ENCODE peak calls at places on chromosome 12, in four cellular contexts. B is SK-N-SH, X is HepG2, E is GM12878. Z is an unnamed sample.
A peak's percentile ranks its signal among the peaks of the same experiment; 100 is the strongest.

GRCh38 chr12:131105736-131106356 is 152.1 kb downstream of the ADGRD1 start:
- DNase-seq in B (no peak), E (no peak), X (no peak), Z (no peak)

GRCh38 chr12:103858953-103859601 is 18.0 kb upstream of the NT5DC3 start:
- DNase-seq in E (no peak), B (no peak), X (peak; percentile 67), Z (no peak)

GRCh38 chr12:122983789-122984515 is 3.5 kb downstream of the ARL6IP4 start:
- DNase-seq in E (no peak), B (no peak), X (peak; percentile 41), Z (no peak)

GRCh38 chr12:124026755-124027745 is 54.0 kb downstream of the ZNF664 start:
- DNase-seq in X (no peak), E (no peak), B (no peak), Z (peak; percentile 21)

GRCh38 chr12:49227701-49228100 is 37.2 kb upstream of the TUBA1C start:
- DNase-seq in E (no peak), B (no peak), X (no peak), Z (no peak)

GRCh38 chr12:120290541-120291312 is 976 bp downstream of the RNU4-2 start:
- DNase-seq in E (no peak), X (peak; percentile 35), B (no peak), Z (peak; percentile 29)

GRCh38 chr12:114316076-114316475 is 89.9 kb downstream of the TBX5 start:
- DNase-seq in E (no peak), B (no peak), X (no peak), Z (no peak)

GRCh38 chr12:94789510-94790225 is 139.3 kb upstream of the TMCC3 start:
- DNase-seq in X (no peak), B (peak; percentile 49), E (no peak), Z (no peak)

GRCh38 chr12:125145196-125145595 is 80.0 kb downstream of the AACS start:
- DNase-seq in X (no peak), B (no peak), E (no peak), Z (no peak)

GRCh38 chr12:113425960-113426453 is 3.8 kb downstream of the SDSL start:
- DNase-seq in X (no peak), E (peak; percentile 25), B (no peak), Z (no peak)

GRCh38 chr12:6613776-6614512 is 6.8 kb upstream of the CHD4 start:
- DNase-seq in E (no peak), X (peak; percentile 97), B (peak; percentile 88), Z (peak; percentile 82)

GRCh38 chr12:124294686-124295315 is at the start of gene RFLNA:
- DNase-seq in X (no peak), B (peak; percentile 78), E (no peak), Z (no peak)

GRCh38 chr12:112168561-112168971 is 43.2 kb downstream of the TRAFD1 start:
- DNase-seq in X (no peak), B (no peak), E (no peak), Z (no peak)

GRCh38 chr12:92505373-92506340 is 197.1 kb upstream of the PLEKHG7 start:
- DNase-seq in B (peak; percentile 3), E (peak; percentile 86), X (no peak), Z (peak; percentile 11)

GRCh38 chr12:3293013-3293412 is 198.0 kb upstream of the PRMT8 start:
- DNase-seq in E (no peak), B (no peak), X (no peak), Z (no peak)

GRCh38 chr12:45768194-45768593 is 38.7 kb downstream of the ARID2 start:
- DNase-seq in B (no peak), X (no peak), E (no peak), Z (no peak)

GRCh38 chr12:78009031-78009430 is 178.3 kb downstream of the NAV3 start:
- DNase-seq in B (no peak), E (no peak), X (no peak), Z (no peak)

GRCh38 chr12:130966443-130967030 is 12.8 kb downstream of the ADGRD1 start:
- DNase-seq in E (no peak), B (no peak), X (no peak), Z (no peak)

GRCh38 chr12:46701356-46701755 is 124.4 kb downstream of the SLC38A4 start:
- DNase-seq in B (no peak), E (no peak), X (no peak), Z (no peak)

GRCh38 chr12:84136862-84137367 is 775.7 kb downstream of the SLC6A15 start:
- DNase-seq in B (peak; percentile 44), X (no peak), E (no peak), Z (no peak)

GRCh38 chr12:39873065-39873464 is 232.8 kb downstream of the SLC2A13 start:
- DNase-seq in E (no peak), X (no peak), B (no peak), Z (no peak)

GRCh38 chr12:47949441-47950341 is 13.7 kb upstream of the TMEM106C start:
- DNase-seq in E (no peak), X (peak; percentile 76), B (peak; percentile 90), Z (peak; percentile 86)

GRCh38 chr12:12927211-12928079 is 24.5 kb downstream of the GPRC5D start:
- DNase-seq in X (peak; percentile 95), B (peak; percentile 66), E (peak; percentile 28), Z (peak; percentile 84)

GRCh38 chr12:57131896-57132744 is 3.8 kb downstream of the LRP1 start:
- DNase-seq in B (peak; percentile 55), E (no peak), X (no peak), Z (no peak)

GRCh38 chr12:143964-144649 is 69.8 kb downstream of the SLC6A12 start:
- DNase-seq in E (no peak), X (peak; percentile 62), B (no peak), Z (no peak)

GRCh38 chr12:89414322-89414721 is 62.0 kb upstream of the DUSP6 start:
- DNase-seq in B (no peak), E (no peak), X (no peak), Z (no peak)

GRCh38 chr12:130491421-130492357 is 154.0 kb downstream of the PIWIL1 start:
- DNase-seq in X (no peak), E (no peak), B (no peak), Z (no peak)

GRCh38 chr12:62731378-62731710 is 203.6 kb downstream of the PPM1H start:
- DNase-seq in E (no peak), X (no peak), B (no peak), Z (no peak)

GRCh38 chr12:107200394-107200793 is 107.0 kb upstream of the CRY1 start:
- DNase-seq in E (no peak), B (no peak), X (peak; percentile 32), Z (no peak)

GRCh38 chr12:87155616-87156015 is 873.6 kb downstream of the C12orf50 start:
- DNase-seq in E (no peak), X (no peak), B (no peak), Z (no peak)

GRCh38 chr12:101407054-101407437 is 526 bp downstream of the ARL1 start:
- DNase-seq in B (no peak), X (peak; percentile 6), E (no peak), Z (no peak)
- TF ChIP-seq NFIC in B (no peak), X (no peak), E (no peak), Z (no peak)

GRCh38 chr12:64709429-64709828 is 49.8 kb downstream of the GNS start:
- DNase-seq in E (no peak), X (no peak), B (no peak), Z (no peak)

GRCh38 chr12:64706831-64707230 is 52.4 kb downstream of the GNS start:
- DNase-seq in X (no peak), B (no peak), E (no peak), Z (no peak)

GRCh38 chr12:64706366-64706765 is 52.8 kb downstream of the GNS start:
- DNase-seq in X (no peak), E (no peak), B (peak; percentile 27), Z (no peak)

GRCh38 chr12:64707362-64707761 is 51.8 kb downstream of the GNS start:
- DNase-seq in B (no peak), E (no peak), X (no peak), Z (no peak)
- TF ChIP-seq NFIC in B (no peak), E (no peak), X (no peak), Z (no peak)

DNA sequence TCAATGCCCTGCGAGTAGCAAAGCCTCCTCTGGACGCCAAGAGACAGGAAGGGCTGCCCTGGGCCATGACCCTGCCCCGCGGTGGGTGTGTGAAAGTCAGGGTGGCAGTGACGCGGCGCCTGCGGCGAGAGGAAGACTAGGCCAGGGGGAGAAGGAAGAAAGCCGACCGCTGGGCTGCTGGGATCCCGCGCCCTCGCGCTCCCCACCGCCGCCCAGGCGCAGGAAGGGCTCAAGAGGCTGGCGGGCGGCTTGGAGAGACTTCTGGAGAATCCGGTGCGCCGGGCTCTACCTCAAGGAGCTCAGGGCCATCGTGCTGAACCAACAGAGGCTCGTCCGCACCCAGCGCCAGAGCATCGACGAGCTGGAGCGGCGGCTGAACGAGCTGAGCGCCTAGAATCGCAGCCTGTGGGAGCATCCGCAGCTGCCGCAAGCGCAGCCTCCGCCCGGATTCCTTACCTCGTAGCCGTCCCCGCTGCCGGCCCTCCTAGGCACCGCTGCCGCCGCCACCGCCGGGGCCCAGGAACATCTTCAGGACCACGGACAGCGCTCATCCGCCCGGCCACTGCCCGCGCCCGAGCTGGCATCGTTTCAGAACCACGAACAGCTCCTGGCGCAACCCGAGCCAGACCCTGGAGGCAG is 105.0 kb upstream of the PRB2 start:
- DNase-seq in E (no peak), X (peak; percentile 19), B (peak; percentile 74), Z (peak; percentile 64)
- TF ChIP-seq NFIC in E (no peak), X (no peak), B (peak; percentile 39), Z (peak; percentile 23)

GRCh38 chr12:110270125-110270962 is 10.7 kb upstream of the ATP2A2 start:
- DNase-seq in B (peak; percentile 64), E (no peak), X (peak; percentile 95), Z (peak; percentile 70)
- TF ChIP-seq NFIC in B (peak; percentile 82), E (no peak), X (no peak), Z (peak; percentile 96)

GRCh38 chr12:90851800-90852718 is 102.9 kb downstream of the CCER1 start:
- DNase-seq in E (no peak), X (peak; percentile 69), B (no peak), Z (no peak)

GRCh38 chr12:90858261-90858660 is 96.7 kb downstream of the CCER1 start:
- DNase-seq in E (no peak), X (peak; percentile 83), B (no peak), Z (no peak)

GRCh38 chr12:90859591-90859990 is 95.4 kb downstream of the CCER1 start:
- DNase-seq in E (no peak), B (no peak), X (peak; percentile 22), Z (no peak)

GRCh38 chr12:90855534-90855933 is 99.4 kb downstream of the CCER1 start:
- DNase-seq in B (no peak), X (no peak), E (no peak), Z (no peak)

GRCh38 chr12:90854136-90854689 is 100.8 kb downstream of the CCER1 start:
- DNase-seq in B (peak; percentile 43), E (no peak), X (peak; percentile 12), Z (no peak)
- TF ChIP-seq NFIC in B (no peak), E (no peak), X (no peak), Z (no peak)

DNA sequence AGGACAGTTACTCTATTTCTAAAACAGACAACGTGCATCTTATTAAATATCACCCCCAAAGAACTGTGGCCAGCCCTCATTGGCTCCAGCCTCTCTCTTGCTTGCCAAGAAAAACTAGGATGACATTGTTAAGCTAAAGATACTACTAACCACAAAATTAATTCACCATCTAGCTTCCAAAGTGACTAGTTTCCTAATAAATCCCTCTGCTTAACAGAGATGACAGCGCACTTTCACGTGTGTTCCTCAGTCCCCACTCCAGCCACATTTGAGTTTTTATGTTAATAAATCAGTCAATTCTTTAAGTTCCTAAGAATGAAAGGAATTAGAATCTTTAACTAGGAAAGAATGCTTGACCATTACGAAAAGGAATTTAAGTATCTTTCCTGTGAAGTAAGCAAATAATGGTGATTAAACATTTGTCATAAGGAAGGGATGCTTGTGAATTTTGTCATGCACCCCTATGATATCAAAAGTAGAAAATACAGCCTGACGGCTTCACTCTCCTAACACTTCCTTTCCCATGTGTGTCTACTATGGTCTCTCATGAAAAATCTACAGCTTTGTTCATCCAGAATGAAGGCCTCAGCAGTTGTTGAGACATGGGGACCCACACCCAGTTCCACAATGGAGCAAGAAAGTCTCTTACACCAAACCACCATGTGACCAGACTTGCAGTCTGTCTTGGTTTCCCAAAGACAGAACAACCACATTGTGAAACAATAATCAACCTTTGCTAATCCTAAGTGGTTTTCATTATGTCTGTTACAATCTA is 8.1 kb downstream of the CORO1C start:
- DNase-seq in B (no peak), X (no peak), E (no peak), Z (no peak)
- TF ChIP-seq NFIC in B (peak; percentile 100), X (no peak), E (no peak), Z (no peak)

Z was measured in K562.